ENCODE peak calls at places on chromosomes 13 and 19, in seven cellular contexts. T is retinal pigment epithelial cell, O is uterus, L is psoas muscle, S is astrocyte, F is astrocyte of the spinal cord, P is heart left ventricle. M is an unnamed sample.
A peak's percentile ranks its signal among the peaks of the same experiment; 100 is the strongest.

GRCh38 chr19:50496189-50497029 is 14.6 kb downstream of the JOSD2 start:
- DNase-seq in O (peak; percentile 5), L (peak; percentile 52), F (no peak), T (no peak), P (peak; percentile 78), S (no peak), M (no peak)

GRCh38 chr19:18851673-18852325 is 20.0 kb downstream of the UPF1 start:
- DNase-seq in L (no peak), T (no peak), S (no peak), P (no peak), O (no peak), F (no peak), M (no peak)

GRCh38 chr13:20109037-20109436 is 51.8 kb downstream of the GJA3 start:
- DNase-seq in O (no peak), F (no peak), L (no peak), S (no peak), P (no peak), T (no peak), M (no peak)

GRCh38 chr19:5317321-5317720 is 23.3 kb downstream of the PTPRS start:
- DNase-seq in O (no peak), T (no peak), S (no peak), F (no peak), L (no peak), P (no peak), M (no peak)

GRCh38 chr19:2983351-2984195 is 6.2 kb downstream of the TLE6 start:
- DNase-seq in S (peak; percentile 75), F (peak; percentile 84), P (peak; percentile 84), L (peak; percentile 69), O (peak; percentile 77), T (no peak), M (peak; percentile 44)

GRCh38 chr19:28472843-28473242 is 740.1 kb downstream of the UQCRFS1 start:
- DNase-seq in L (no peak), S (no peak), O (no peak), P (peak; percentile 67), F (no peak), T (no peak), M (no peak)

GRCh38 chr19:10419646-10420443 is 493 bp upstream of the PDE4A start:
- DNase-seq in L (no peak), P (no peak), F (peak; percentile 80), S (peak; percentile 68), T (no peak), O (no peak), M (peak; percentile 70)

GRCh38 chr19:934865-935422 is 9.1 kb downstream of the ARID3A start:
- DNase-seq in T (peak; percentile 51), P (peak; percentile 93), O (peak; percentile 78), S (peak; percentile 57), L (peak; percentile 89), F (peak; percentile 70), M (peak; percentile 85)

GRCh38 chr13:95500136-95500718 is 52.3 kb upstream of the CLDN10 start:
- DNase-seq in S (no peak), P (no peak), L (no peak), T (no peak), F (no peak), O (no peak), M (no peak)

GRCh38 chr13:114111577-114111976 is 20.8 kb downstream of the RASA3 start:
- DNase-seq in P (no peak), O (no peak), T (no peak), F (peak; percentile 42), S (no peak), L (peak; percentile 16), M (peak; percentile 81)

GRCh38 chr13:39688278-39688677 is 32.8 kb downstream of the COG6 start:
- DNase-seq in L (no peak), T (no peak), O (no peak), P (no peak), S (no peak), F (no peak), M (no peak)

GRCh38 chr13:79392882-79393563 is 13.0 kb downstream of the RBM26 start:
- DNase-seq in P (no peak), S (peak; percentile 92), F (peak; percentile 53), T (no peak), L (no peak), O (no peak), M (peak; percentile 29)

GRCh38 chr19:57813919-57814504 is 701 bp downstream of the ZNF552 start:
- DNase-seq in O (no peak), L (no peak), T (no peak), S (no peak), F (no peak), P (no peak), M (peak; percentile 53)

GRCh38 chr13:103066991-103067390 is 774 bp upstream of the SLC10A2 start:
- DNase-seq in S (no peak), O (no peak), L (no peak), P (no peak), T (no peak), F (no peak), M (no peak)

GRCh38 chr13:103066079-103066880 is at the start of gene SLC10A2:
- DNase-seq in P (no peak), O (no peak), L (no peak), S (no peak), T (no peak), F (no peak), M (no peak)

GRCh38 chr13:103062079-103062478 is 4.1 kb downstream of the SLC10A2 start:
- DNase-seq in F (no peak), T (no peak), S (no peak), L (no peak), P (no peak), O (no peak), M (no peak)

GRCh38 chr13:103063376-103063775 is 2.8 kb downstream of the SLC10A2 start:
- DNase-seq in T (no peak), P (no peak), L (no peak), F (no peak), S (no peak), O (no peak), M (no peak)

GRCh38 chr13:103067751-103068563 is 1.7 kb upstream of the SLC10A2 start:
- DNase-seq in S (no peak), T (no peak), L (no peak), F (no peak), P (no peak), O (no peak), M (no peak)
- TF ChIP-seq CTCF in S (no peak), T (no peak), L (no peak), F (no peak), P (no peak), O (no peak), M (no peak)

DNA sequence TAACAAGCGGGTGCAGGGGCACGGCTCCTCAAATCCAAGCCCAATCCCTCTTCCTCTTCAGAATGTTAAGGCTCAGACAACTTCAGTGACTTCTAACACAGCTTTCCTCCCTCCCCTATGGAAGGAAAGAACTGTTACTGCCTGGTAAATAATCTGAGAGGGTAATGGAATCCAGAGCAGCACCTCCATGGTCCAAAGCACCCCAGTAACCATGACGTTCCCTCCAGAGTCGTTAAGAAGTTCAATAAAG is 969 bp downstream of the AKT2 start:
- DNase-seq in O (no peak), T (no peak), F (no peak), L (no peak), P (no peak), S (no peak), M (no peak)
- H3K4me3 ChIP-seq in O (peak overlapping the region; percentile 95), T (peak overlapping the region; percentile 93), F (peak overlapping the region; percentile 84), L (peak overlapping the region; percentile 87), P (peak overlapping the region; percentile 77), S (peak overlapping the region; percentile 93), M (peak overlapping the region; percentile 74)

DNA sequence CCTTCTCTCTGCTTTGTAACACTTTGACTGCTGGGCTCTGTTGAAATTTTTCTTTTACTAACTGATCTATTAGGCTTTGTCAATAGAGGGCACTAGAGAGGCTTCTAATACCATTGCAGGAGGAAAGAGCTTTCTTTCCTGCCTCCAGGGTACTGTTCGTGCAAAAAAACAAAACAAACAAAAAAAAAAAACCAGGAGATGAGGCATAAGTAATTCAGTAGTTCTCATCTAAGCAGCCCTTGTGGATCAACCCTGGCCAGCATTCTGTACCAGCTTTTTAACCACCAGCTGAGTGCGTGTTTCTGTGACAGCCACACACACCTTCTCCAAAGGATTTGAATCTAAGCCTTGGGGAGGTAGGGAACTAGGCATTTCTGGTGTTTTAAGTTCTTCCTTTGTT is 1707.6 kb upstream of the SLC10A2 start:
- DNase-seq in L (no peak), F (peak; percentile 69), P (no peak), O (no peak), S (peak; percentile 46), T (no peak), M (peak; percentile 79)
- TF ChIP-seq CTCF in L (peak; percentile 36), F (peak; percentile 80), P (peak; percentile 68), O (peak; percentile 15), S (peak; percentile 78), T (peak; percentile 79), M (peak; percentile 61)

GRCh38 chr13:33541962-33542308 is 256.4 kb upstream of the STARD13 start:
- DNase-seq in S (no peak), L (no peak), T (no peak), O (no peak), P (no peak), F (no peak), M (no peak)

GRCh38 chr13:33544308-33544707 is 258.8 kb upstream of the STARD13 start:
- DNase-seq in O (no peak), T (no peak), P (no peak), F (no peak), L (no peak), S (no peak), M (no peak)

GRCh38 chr13:33543089-33543459 is 257.5 kb upstream of the STARD13 start:
- DNase-seq in O (no peak), S (no peak), T (peak; percentile 15), P (no peak), L (no peak), F (no peak), M (no peak)

GRCh38 chr13:33542309-33543088 is 256.9 kb upstream of the STARD13 start:
- DNase-seq in O (peak; percentile 99), T (peak; percentile 93), S (peak; percentile 99), L (peak; percentile 99), F (peak; percentile 100), P (peak; percentile 99), M (peak; percentile 100)

GRCh38 chr13:33543631-33544030 is 258.1 kb upstream of the STARD13 start:
- DNase-seq in T (no peak), S (no peak), F (no peak), P (no peak), L (no peak), O (no peak), M (peak; percentile 11)
- H3K4me3 ChIP-seq in T (no peak overlapping the region), S (no peak overlapping the region), F (no peak overlapping the region), P (peak overlapping the region; percentile 57), L (peak overlapping the region; percentile 69), O (peak overlapping the region; percentile 47), M (peak overlapping the region; percentile 57)

DNA sequence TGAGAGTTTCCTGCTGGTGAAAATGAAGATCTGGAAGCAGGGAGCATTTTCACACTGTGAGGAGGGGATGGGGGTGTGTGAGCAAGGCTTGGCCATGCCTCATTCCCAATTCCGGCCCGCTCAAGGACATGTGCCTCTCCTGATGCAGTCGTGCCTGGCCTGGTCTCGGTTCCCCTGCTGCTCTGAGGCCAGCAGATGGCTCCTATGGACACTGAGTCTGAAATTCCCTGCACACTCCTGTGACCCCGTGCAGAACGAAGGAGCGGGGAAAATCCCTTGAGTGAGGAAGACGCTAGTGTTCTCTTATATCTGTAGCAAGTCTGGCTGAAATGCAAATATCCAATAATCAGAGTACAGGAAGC is 363 bp upstream of the ZNF763 start:
- DNase-seq in P (peak; percentile 73), O (no peak), L (peak; percentile 43), F (no peak), S (no peak), T (no peak), M (no peak)
- TF ChIP-seq CTCF in P (peak; percentile 17), O (peak; percentile 29), L (peak; percentile 8), F (no peak), S (no peak), T (peak; percentile 13), M (peak; percentile 27)

GRCh38 chr19:37313335-37313627 is 57.6 kb upstream of the ZNF527 start:
- DNase-seq in O (no peak), T (no peak), P (no peak), F (no peak), S (no peak), L (no peak), M (peak; percentile 7)
- H3K4me3 ChIP-seq in O (no peak overlapping the region), T (peak overlapping the region; percentile 35), P (peak overlapping the region; percentile 47), F (no peak overlapping the region), S (no peak overlapping the region), L (no peak overlapping the region), M (no peak overlapping the region)